ENCODE peak calls at places on chromosome 22, in eight cellular contexts. E is PC-3, X is fibroblast of lung, Q is GM10248, R is astrocyte of the cerebellum, L is HCT116, N is epithelial cell of proximal tubule, A is tibial nerve. G is an unnamed sample.

GRCh38 chr22:29208502-29208862 is 2.8 kb downstream of the EMID1 start:
- DNase-seq in E (no peak), X (no peak), Q (no peak), R (no peak), L (no peak), N (no peak), A (no peak), G (no peak)

GRCh38 chr22:48926663-48927062 is 901.0 kb downstream of the BRD1 start:
- DNase-seq in E (no peak), X (no peak), Q (no peak), R (no peak), L (no peak), N (no peak), A (no peak), G (no peak)

GRCh38 chr22:36197065-36197440 is 4.6 kb downstream of the APOL4 start:
- DNase-seq in E (no peak), X (peak), Q (no peak), R (peak), L (no peak), N (no peak), A (no peak), G (no peak)

GRCh38 chr22:44862281-44862680 is 109.9 kb downstream of the ARHGAP8 start:
- DNase-seq in E (no peak), X (no peak), Q (no peak), R (no peak), L (no peak), N (no peak), A (no peak), G (no peak)

GRCh38 chr22:17929909-17930308 is 94.5 kb downstream of the MICAL3 start:
- DNase-seq in E (no peak), X (no peak), Q (no peak), R (no peak), L (no peak), N (no peak), A (no peak), G (no peak)

GRCh38 chr22:46054091-46054877 is 77.3 kb upstream of the WNT7B start:
- DNase-seq in E (peak), X (peak), Q (no peak), R (no peak), L (no peak), N (no peak), A (peak), G (peak)

GRCh38 chr22:39598017-39598965 is 27.7 kb downstream of the CACNA1I start:
- DNase-seq in E (peak), X (no peak), Q (peak), R (no peak), L (peak), N (no peak), A (no peak), G (peak)

GRCh38 chr22:26322179-26322905 is 106.7 kb upstream of the ASPHD2 start:
- DNase-seq in E (peak), X (no peak), Q (no peak), R (peak), L (peak), N (peak), A (no peak), G (no peak)

GRCh38 chr22:31044262-31044861 is 36.8 kb upstream of the SMTN start:
- DNase-seq in E (no peak), X (peak), Q (no peak), R (no peak), L (no peak), N (no peak), A (peak), G (no peak)

GRCh38 chr22:47597041-47597440 is 834.6 kb downstream of the TBC1D22A start:
- DNase-seq in E (no peak), X (no peak), Q (no peak), R (no peak), L (no peak), N (no peak), A (no peak), G (no peak)

GRCh38 chr22:35766654-35767580 is 49.2 kb downstream of the APOL5 start:
- DNase-seq in E (peak), X (peak), Q (no peak), R (no peak), L (no peak), N (no peak), A (no peak), G (no peak)

GRCh38 chr22:48210812-48211211 is 1448.4 kb downstream of the TBC1D22A start:
- DNase-seq in E (no peak), X (no peak), Q (no peak), R (no peak), L (no peak), N (no peak), A (no peak), G (no peak)

GRCh38 chr22:45454260-45454659 is 40.8 kb downstream of the RIBC2 start:
- DNase-seq in E (no peak), X (peak), Q (no peak), R (no peak), L (no peak), N (no peak), A (no peak), G (no peak)

G was measured in GM20000.